ENCODE peak calls at places on chromosomes 6 and 20, in four cellular contexts. M is aorta, Y is ovary, G is left ventricle myocardium inferior. R is an unnamed sample.

GRCh38 chr6:131923356-131923755 is 27.8 kb downstream of the CCN2 start:
- DNase-seq in M (no peak), Y (peak; percentile 69), G (peak; percentile 22), R (peak; percentile 32)

GRCh38 chr6:52543729-52544324 is 33.0 kb downstream of the TRAM2 start:
- DNase-seq in M (no peak), Y (no peak), G (no peak), R (no peak)

GRCh38 chr6:107811591-107812218 is 12.4 kb downstream of the SCML4 start:
- DNase-seq in M (peak; percentile 55), Y (no peak), G (no peak), R (no peak)

GRCh38 chr6:82270791-82271392 is 23.3 kb upstream of the IBTK start:
- DNase-seq in M (no peak), Y (no peak), G (no peak), R (no peak)

GRCh38 chr6:81751388-81752083 is 945 bp downstream of the TENT5A start:
- DNase-seq in M (peak; percentile 83), Y (peak; percentile 61), G (peak; percentile 75), R (peak; percentile 89)

GRCh38 chr6:140445474-140446004 is 1071.1 kb upstream of the CITED2 start:
- DNase-seq in M (no peak), Y (no peak), G (no peak), R (no peak)

GRCh38 chr6:99885051-99885450 is 109.0 kb downstream of the MCHR2 start:
- DNase-seq in M (no peak), Y (no peak), G (no peak), R (no peak)

GRCh38 chr20:51678041-51678697 is 90.0 kb downstream of the ATP9A start:
- DNase-seq in M (no peak), Y (peak; percentile 32), G (no peak), R (no peak)

GRCh38 chr20:25205277-25206062 is 10.0 kb downstream of the ENTPD6 start:
- DNase-seq in M (no peak), Y (no peak), G (no peak), R (peak; percentile 32)

GRCh38 chr6:30044630-30045029 is 16.4 kb upstream of the POLR1H start:
- DNase-seq in M (no peak), Y (no peak), G (no peak), R (no peak)

GRCh38 chr6:122653094-122653493 is 42.9 kb downstream of the PKIB start:
- DNase-seq in M (no peak), Y (no peak), G (no peak), R (no peak)

GRCh38 chr6:2187826-2188225 is 57.6 kb downstream of the GMDS start:
- DNase-seq in M (no peak), Y (no peak), G (no peak), R (no peak)

GRCh38 chr6:131831392-131831791 is 23.6 kb downstream of the ENPP1 start:
- DNase-seq in M (no peak), Y (no peak), G (no peak), R (no peak)

GRCh38 chr6:117546674-117547073 is 55.6 kb downstream of the GOPC start:
- DNase-seq in M (no peak), Y (no peak), G (no peak), R (no peak)

GRCh38 chr20:40599987-40600386 is 89.0 kb downstream of the MAFB start:
- DNase-seq in M (no peak), Y (no peak), G (no peak), R (no peak)

GRCh38 chr6:41733349-41733706 is 2.1 kb downstream of the TFEB start:
- DNase-seq in M (no peak), Y (no peak), G (no peak), R (no peak)

GRCh38 chr6:41730531-41731436 is 4.6 kb downstream of the TFEB start:
- DNase-seq in M (peak; percentile 41), Y (no peak), G (no peak), R (no peak)

GRCh38 chr6:41732601-41733348 is 2.6 kb downstream of the TFEB start:
- DNase-seq in M (peak; percentile 49), Y (no peak), G (no peak), R (no peak)

GRCh38 chr6:41731561-41732086 is 3.8 kb downstream of the TFEB start:
- DNase-seq in M (peak; percentile 18), Y (no peak), G (no peak), R (no peak)

GRCh38 chr6:41732149-41732548 is 3.3 kb downstream of the TFEB start:
- DNase-seq in M (no peak), Y (no peak), G (no peak), R (no peak)
- H3K4me3 ChIP-seq in M (no peak overlapping the region), Y (no peak overlapping the region), G (peak overlapping the region; percentile 99), R (no peak overlapping the region)

GRCh38 chr6:33785766-33786165 is 3.2 kb downstream of the LEMD2 start:
- DNase-seq in M (no peak), Y (no peak), G (no peak), R (no peak)

GRCh38 chr6:33781105-33781975 is 7.6 kb downstream of the LEMD2 start:
- DNase-seq in M (no peak), Y (no peak), G (no peak), R (no peak)

GRCh38 chr6:33782561-33782960 is 6.4 kb downstream of the LEMD2 start:
- DNase-seq in M (no peak), Y (no peak), G (no peak), R (no peak)

GRCh38 chr6:33784787-33785186 is 4.1 kb downstream of the LEMD2 start:
- DNase-seq in M (no peak), Y (no peak), G (no peak), R (no peak)

GRCh38 chr6:33783781-33784520 is 5.0 kb downstream of the LEMD2 start:
- DNase-seq in M (no peak), Y (no peak), G (no peak), R (no peak)
- H3K4me1 ChIP-seq in M (no peaks in the 10 kb centered on the region), Y (peaks cover 19% of the 10 kb centered on the region), G (peaks cover 82% of the 10 kb centered on the region), R (peaks cover 65% of the 10 kb centered on the region)

GRCh38 chr6:11467364-11467763 is 70.2 kb upstream of the TMEM170B start:
- DNase-seq in M (no peak), Y (no peak), G (no peak), R (no peak)
- H3K27ac ChIP-seq in M (no peak overlapping the region), Y (no peak overlapping the region), G (no peak overlapping the region), R (no peak overlapping the region)

GRCh38 chr20:48787861-48788375 is 39.9 kb downstream of the PREX1 start:
- DNase-seq in M (no peak), Y (no peak), G (no peak), R (no peak)
- H3K4me3 ChIP-seq in M (no peak overlapping the region), Y (no peak overlapping the region), G (no peak overlapping the region), R (no peak overlapping the region)

GRCh38 chr6:111591370-111591900 is 14.2 kb downstream of the TRAF3IP2 start:
- DNase-seq in M (peak; percentile 87), Y (peak; percentile 93), G (peak; percentile 70), R (peak; percentile 80)
- H3K4me1 ChIP-seq in M (no peaks in the 10 kb centered on the region), Y (peaks cover 21% of the 10 kb centered on the region), G (peaks cover 56% of the 10 kb centered on the region), R (peaks cover 6% of the 10 kb centered on the region)

GRCh38 chr6:20877008-20877937 is 343.0 kb downstream of the CDKAL1 start:
- DNase-seq in M (peak; percentile 79), Y (peak; percentile 53), G (no peak), R (no peak)
- H3K27ac ChIP-seq in M (no peak overlapping the region), Y (no peak overlapping the region), G (no peak overlapping the region), R (no peak overlapping the region)

DNA sequence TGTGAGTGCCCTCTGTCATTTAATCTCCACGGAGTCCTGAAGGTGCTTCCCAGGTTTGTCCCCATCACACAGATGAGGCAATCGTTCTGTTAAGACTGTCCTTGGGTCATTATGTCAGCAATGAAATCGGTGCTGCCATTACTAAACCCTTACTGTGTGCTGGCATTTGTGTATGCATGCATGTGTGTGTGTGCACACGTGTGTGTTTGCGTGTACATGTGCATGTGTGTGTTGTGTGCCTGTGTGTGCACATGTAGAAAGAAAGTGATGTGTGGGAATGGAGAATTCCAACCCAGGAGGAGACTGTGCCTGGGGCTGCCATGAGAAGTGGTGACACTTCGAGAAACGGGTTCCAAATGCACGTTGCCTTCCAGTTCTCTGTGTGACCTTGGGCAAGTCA is 110.3 kb downstream of the CDH26 start:
- DNase-seq in M (no peak), Y (no peak), G (no peak), R (no peak)
- H3K4me3 ChIP-seq in M (no peak overlapping the region), Y (no peak overlapping the region), G (no peak overlapping the region), R (no peak overlapping the region)

DNA sequence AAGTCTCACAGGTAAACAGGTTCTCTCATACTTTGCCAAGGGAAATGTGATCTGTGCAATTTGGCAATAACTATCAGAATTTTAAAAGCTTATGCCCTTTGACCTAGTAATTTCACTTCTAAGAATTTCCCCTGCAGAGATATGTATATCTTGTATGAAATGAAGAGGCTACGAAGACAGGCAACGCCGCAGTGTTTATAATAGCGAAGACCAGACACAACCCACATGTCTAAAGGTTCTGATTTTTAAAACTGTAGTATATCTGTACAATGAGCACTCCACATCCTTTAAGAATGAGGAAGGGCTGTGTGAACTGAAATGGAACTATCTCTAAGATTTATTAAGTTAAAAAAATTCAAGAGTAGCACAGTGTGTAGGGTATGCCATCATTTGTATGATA is 7.5 kb downstream of the TRAF3IP2 start:
- DNase-seq in M (no peak), Y (no peak), G (no peak), R (no peak)
- H3K4me1 ChIP-seq in M (peaks cover 6% of the 10 kb centered on the region), Y (peaks cover 17% of the 10 kb centered on the region), G (peaks cover 67% of the 10 kb centered on the region), R (peaks cover 62% of the 10 kb centered on the region)

DNA sequence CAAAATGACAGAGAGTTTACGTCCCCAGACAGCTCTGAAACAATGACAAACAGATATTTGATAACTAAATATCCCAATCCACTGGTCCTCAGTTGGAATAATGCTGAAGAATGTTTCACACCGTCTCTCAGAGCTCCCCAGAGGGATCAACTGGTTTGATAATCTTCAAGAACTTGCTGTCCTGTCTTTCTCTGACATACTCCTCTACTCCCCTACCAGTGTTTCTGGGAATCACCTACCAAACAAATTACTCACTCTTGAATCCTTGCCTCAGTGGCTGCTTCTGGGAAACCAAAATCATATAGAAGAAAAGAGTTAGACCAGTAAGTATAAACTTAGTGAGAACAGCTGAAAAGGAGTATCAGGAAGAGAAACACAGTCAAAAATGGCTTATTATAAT is 469.7 kb upstream of the JAG1 start:
- DNase-seq in M (no peak), Y (no peak), G (no peak), R (no peak)
- H3K27ac ChIP-seq in M (no peak overlapping the region), Y (no peak overlapping the region), G (no peak overlapping the region), R (no peak overlapping the region)

R was measured in heart left ventricle.